ENCODE peak calls at places on chromosomes 6 and 20, in six cellular contexts. W is GOT3; J is glomerular endothelial cell; A is thyroid gland; R is stimulated activated CD8-positive, alpha-beta memory T cell treated with anti-CD3 and anti-CD28 coated beads, Interleukin-15, amount 100 ng/mL, for 1 hour; S is hippocampal formation. X is an unnamed sample.

GRCh38 chr6:89237158-89237557 is 20.0 kb upstream of the GABRR1 start:
- DNase-seq in S (no peak), R (no peak), W (no peak), A (no peak), J (no peak), X (no peak)

GRCh38 chr6:13418838-13419237 is 68.6 kb downstream of the GFOD1 start:
- DNase-seq in J (peak; percentile 72), S (no peak), W (no peak), A (no peak), R (no peak), X (no peak)

GRCh38 chr20:41424546-41424945 is 57.9 kb upstream of the EMILIN3 start:
- DNase-seq in R (no peak), W (no peak), S (no peak), J (no peak), A (no peak), X (no peak)

GRCh38 chr6:44096615-44097014 is 30.6 kb downstream of the MRPL14 start:
- DNase-seq in A (peak; percentile 76), W (no peak), S (peak; percentile 60), J (no peak), R (peak; percentile 49), X (peak; percentile 70)

GRCh38 chr6:37083243-37084138 is 78.0 kb downstream of the FGD2 start:
- DNase-seq in J (no peak), R (no peak), A (peak; percentile 49), W (no peak), S (peak; percentile 37), X (no peak)

GRCh38 chr20:11207749-11208502 is 534.1 kb upstream of the JAG1 start:
- DNase-seq in W (no peak), S (no peak), R (no peak), A (no peak), J (no peak), X (no peak)

GRCh38 chr6:108588586-108588985 is 27.9 kb downstream of the FOXO3 start:
- DNase-seq in R (no peak), S (peak; percentile 27), A (no peak), J (no peak), W (no peak), X (peak; percentile 72)

GRCh38 chr20:41984031-41984430 is 365.9 kb upstream of the CHD6 start:
- DNase-seq in S (no peak), R (no peak), J (no peak), A (no peak), W (no peak), X (no peak)

GRCh38 chr6:37819802-37820712 is 530 bp downstream of the ZFAND3 start:
- DNase-seq in R (peak; percentile 16), J (peak; percentile 47), S (no peak), W (no peak), A (peak; percentile 68), X (peak; percentile 55)

GRCh38 chr6:166567107-166567506 is 19.4 kb downstream of the RAMACL start:
- DNase-seq in R (no peak), S (no peak), A (no peak), J (no peak), W (peak; percentile 15), X (peak; percentile 70)

GRCh38 chr6:163085861-163086562 is 328.5 kb upstream of the QKI start:
- DNase-seq in S (no peak), R (no peak), W (no peak), J (no peak), A (no peak), X (no peak)

GRCh38 chr20:10671850-10672578 is 1.8 kb downstream of the JAG1 start:
- DNase-seq in J (no peak), A (peak; percentile 61), S (no peak), R (no peak), W (no peak), X (no peak)

GRCh38 chr20:10218536-10219451 is at the start of gene SNAP25:
- DNase-seq in S (peak; percentile 80), J (no peak), W (peak; percentile 63), A (peak; percentile 50), R (no peak), X (peak; percentile 14)

GRCh38 chr20:23508896-23509579 is 18.1 kb downstream of the CST8 start:
- DNase-seq in J (no peak), A (no peak), S (no peak), R (no peak), W (no peak), X (no peak)

GRCh38 chr6:43667245-43668150 is 20.1 kb downstream of the MRPS18A start:
- DNase-seq in S (peak; percentile 16), R (peak; percentile 80), A (peak; percentile 82), W (peak; percentile 28), J (no peak), X (peak; percentile 39)

GRCh38 chr6:14717307-14717706 is 528.6 kb upstream of the JARID2 start:
- DNase-seq in W (no peak), S (no peak), A (no peak), R (no peak), J (no peak), X (no peak)

GRCh38 chr6:73613806-73614536 is 39.8 kb downstream of the SLC17A5 start:
- DNase-seq in W (no peak), A (no peak), J (no peak), S (no peak), R (no peak), X (no peak)

GRCh38 chr6:151112130-151112529 is 127.6 kb upstream of the AKAP12 start:
- DNase-seq in W (no peak), J (no peak), S (no peak), A (peak; percentile 9), R (no peak), X (no peak)

GRCh38 chr6:45724511-45724910 is 291.1 kb downstream of the CLIC5 start:
- DNase-seq in J (peak; percentile 39), S (no peak), W (no peak), A (peak; percentile 22), R (no peak), X (no peak)

GRCh38 chr6:71387179-71387578 is 98.6 kb downstream of the OGFRL1 start:
- DNase-seq in A (no peak), R (no peak), J (no peak), W (no peak), S (no peak), X (no peak)

GRCh38 chr6:52636830-52637229 is 34.1 kb upstream of the TMEM14A start:
- DNase-seq in S (no peak), A (no peak), R (no peak), W (no peak), J (no peak), X (no peak)

GRCh38 chr20:58231678-58232077 is 3.2 kb upstream of the ANKRD60 start:
- DNase-seq in W (no peak), S (no peak), A (no peak), R (no peak), J (no peak), X (no peak)

GRCh38 chr20:5766085-5766764 is 16.0 kb downstream of the SHLD1 start:
- DNase-seq in R (no peak), A (peak; percentile 54), W (no peak), S (peak; percentile 25), J (no peak), X (no peak)

GRCh38 chr20:43682446-43682845 is 15.5 kb downstream of the MYBL2 start:
- DNase-seq in J (no peak), R (no peak), S (no peak), W (no peak), A (no peak), X (no peak)

GRCh38 chr6:139006470-139006869 is 18.4 kb upstream of the REPS1 start:
- DNase-seq in J (no peak), S (no peak), R (no peak), W (no peak), A (no peak), X (no peak)

GRCh38 chr6:143221723-143222122 is 161.0 kb downstream of the AIG1 start:
- DNase-seq in J (no peak), W (no peak), R (no peak), S (no peak), A (no peak), X (no peak)

GRCh38 chr20:2539341-2539740 is 3.0 kb downstream of the TMC2 start:
- DNase-seq in A (no peak), J (no peak), S (peak; percentile 88), R (no peak), W (no peak), X (no peak)